ENCODE peak calls at places on chromosomes 7 and 10, in four cellular contexts. L is AML-193; U is CD4-positive, alpha-beta T cell; F is B cell. T is an unnamed sample.

GRCh38 chr10:84540022-84540616 is 211.7 kb downstream of the CCSER2 start:
- DNase-seq in L (no peak), U (no peak), F (no peak), T (no peak)

GRCh38 chr7:28083159-28083997 is 97.2 kb downstream of the JAZF1 start:
- DNase-seq in L (peak; percentile 91), U (no peak), F (no peak), T (no peak)

GRCh38 chr7:99079104-99079503 is 64.8 kb downstream of the SMURF1 start:
- DNase-seq in L (no peak), U (no peak), F (no peak), T (no peak)

GRCh38 chr10:77849039-77849664 is 77.4 kb downstream of the DLG5 start:
- DNase-seq in L (no peak), U (no peak), F (no peak), T (no peak)

GRCh38 chr10:120460776-120461175 is 3.7 kb downstream of the PLPP4 start:
- DNase-seq in L (no peak), U (no peak), F (no peak), T (no peak)

GRCh38 chr10:76117949-76118348 is 686.5 kb downstream of the LRMDA start:
- DNase-seq in L (no peak), U (no peak), F (no peak), T (no peak)

GRCh38 chr7:157300406-157300770 is 36.4 kb upstream of the DNAJB6 start:
- DNase-seq in L (no peak), U (no peak), F (no peak), T (no peak)

GRCh38 chr7:24911213-24911603 is 68.8 kb downstream of the OSBPL3 start:
- DNase-seq in L (peak; percentile 13), U (no peak), F (no peak), T (peak; percentile 80)

GRCh38 chr7:14761506-14762296 is 140.8 kb downstream of the DGKB start:
- DNase-seq in L (no peak), U (no peak), F (no peak), T (no peak)

GRCh38 chr7:148982596-148983219 is 45.6 kb downstream of the PDIA4 start:
- DNase-seq in L (no peak), U (no peak), F (no peak), T (peak; percentile 37)

GRCh38 chr7:14822481-14822854 is 80.1 kb downstream of the DGKB start:
- DNase-seq in L (no peak), U (no peak), F (no peak), T (no peak)

GRCh38 chr7:44218418-44219201 is 17.8 kb downstream of the YKT6 start:
- DNase-seq in L (no peak), U (no peak), F (no peak), T (no peak)

GRCh38 chr10:98384531-98385133 is 30.4 kb downstream of the PYROXD2 start:
- DNase-seq in L (no peak), U (no peak), F (no peak), T (peak; percentile 7)

T was measured in KBM-7.